ENCODE peak calls at places on chromosomes 1 and 21, in four cellular contexts. One of them, this sample, is unnamed.

GRCh38 chr1:181043025-181043880 is 9.5 kb downstream of the MR1 start:
- DNase-seq in CD4-positive, CD25-positive, alpha-beta regulatory T cell: no peak
- DNase-seq in pancreas: no peak
- DNase-seq in aorta: no peak
- DNase-seq in this sample: no peak

GRCh38 chr1:221987860-221988520 is 246.1 kb upstream of the DUSP10 start:
- DNase-seq in CD4-positive, CD25-positive, alpha-beta regulatory T cell: no peak
- DNase-seq in aorta: no peak
- DNase-seq in pancreas: no peak
- DNase-seq in this sample: peak; percentile 11

GRCh38 chr1:39671433-39671792 is 494 bp downstream of the NT5C1A start:
- DNase-seq in aorta: peak; percentile 51
- DNase-seq in CD4-positive, CD25-positive, alpha-beta regulatory T cell: no peak
- DNase-seq in pancreas: peak; percentile 87
- DNase-seq in this sample: peak; percentile 65

GRCh38 chr1:160125761-160126160 is 10.2 kb downstream of the ATP1A2 start:
- DNase-seq in pancreas: no peak
- DNase-seq in CD4-positive, CD25-positive, alpha-beta regulatory T cell: no peak
- DNase-seq in aorta: no peak
- DNase-seq in this sample: no peak

GRCh38 chr1:157140068-157140588 is 1.9 kb upstream of the ETV3 start:
- DNase-seq in pancreas: no peak
- DNase-seq in aorta: no peak
- DNase-seq in CD4-positive, CD25-positive, alpha-beta regulatory T cell: no peak
- DNase-seq in this sample: no peak

GRCh38 chr1:109131800-109132199 is 17.9 kb downstream of the ELAPOR1 start:
- DNase-seq in CD4-positive, CD25-positive, alpha-beta regulatory T cell: no peak
- DNase-seq in pancreas: no peak
- DNase-seq in aorta: no peak
- DNase-seq in this sample: no peak

GRCh38 chr1:184270556-184270955 is 116.3 kb upstream of the C1orf21 start:
- DNase-seq in pancreas: no peak
- DNase-seq in aorta: no peak
- DNase-seq in CD4-positive, CD25-positive, alpha-beta regulatory T cell: no peak
- DNase-seq in this sample: no peak

GRCh38 chr1:21149862-21150432 is 26.8 kb downstream of the EIF4G3 start:
- DNase-seq in pancreas: no peak
- DNase-seq in aorta: no peak
- DNase-seq in CD4-positive, CD25-positive, alpha-beta regulatory T cell: no peak
- DNase-seq in this sample: no peak

GRCh38 chr1:21232044-21232443 is 55.3 kb upstream of the EIF4G3 start:
- DNase-seq in CD4-positive, CD25-positive, alpha-beta regulatory T cell: peak; percentile 28
- DNase-seq in pancreas: no peak
- DNase-seq in aorta: no peak
- DNase-seq in this sample: peak; percentile 25

GRCh38 chr1:205444931-205445652 is 10.8 kb downstream of the BLACAT1 start:
- DNase-seq in pancreas: no peak
- DNase-seq in aorta: peak; percentile 87
- DNase-seq in CD4-positive, CD25-positive, alpha-beta regulatory T cell: no peak
- DNase-seq in this sample: no peak

GRCh38 chr1:153977250-153978240 is at the start of gene JTB:
- DNase-seq in pancreas: peak; percentile 95
- DNase-seq in aorta: peak; percentile 94
- DNase-seq in CD4-positive, CD25-positive, alpha-beta regulatory T cell: peak; percentile 83
- DNase-seq in this sample: peak; percentile 89

GRCh38 chr1:67850611-67851075 is 17.4 kb upstream of the GNG12 start:
- DNase-seq in CD4-positive, CD25-positive, alpha-beta regulatory T cell: no peak
- DNase-seq in aorta: peak; percentile 90
- DNase-seq in pancreas: peak; percentile 91
- DNase-seq in this sample: peak; percentile 58

GRCh38 chr1:226424228-226425003 is 16.5 kb upstream of the PARP1 start:
- DNase-seq in CD4-positive, CD25-positive, alpha-beta regulatory T cell: no peak
- DNase-seq in pancreas: no peak
- DNase-seq in aorta: no peak
- DNase-seq in this sample: no peak

GRCh38 chr1:13714851-13715250 is 14.9 kb downstream of the PRDM2 start:
- DNase-seq in aorta: no peak
- DNase-seq in CD4-positive, CD25-positive, alpha-beta regulatory T cell: no peak
- DNase-seq in pancreas: no peak
- DNase-seq in this sample: no peak

GRCh38 chr1:235901461-235901860 is 34.8 kb upstream of the LYST start:
- DNase-seq in pancreas: no peak
- DNase-seq in aorta: no peak
- DNase-seq in CD4-positive, CD25-positive, alpha-beta regulatory T cell: no peak
- DNase-seq in this sample: no peak

GRCh38 chr1:36384542-36385409 is 948 bp downstream of the STK40 start:
- DNase-seq in CD4-positive, CD25-positive, alpha-beta regulatory T cell: peak; percentile 28
- DNase-seq in aorta: peak; percentile 77
- DNase-seq in pancreas: peak; percentile 96
- DNase-seq in this sample: peak; percentile 41

GRCh38 chr1:1621682-1622577 is 6.6 kb downstream of the MIB2 start:
- DNase-seq in CD4-positive, CD25-positive, alpha-beta regulatory T cell: peak; percentile 0
- DNase-seq in pancreas: peak; percentile 78
- DNase-seq in aorta: peak; percentile 48
- DNase-seq in this sample: no peak

GRCh38 chr1:152869808-152870419 is 8.2 kb upstream of the SMCP start:
- DNase-seq in CD4-positive, CD25-positive, alpha-beta regulatory T cell: peak; percentile 19
- DNase-seq in pancreas: peak; percentile 65
- DNase-seq in aorta: peak; percentile 65
- DNase-seq in this sample: peak; percentile 69

GRCh38 chr21:37032877-37033471 is 26.5 kb downstream of the RIPPLY3 start:
- DNase-seq in aorta: no peak
- DNase-seq in pancreas: no peak
- DNase-seq in CD4-positive, CD25-positive, alpha-beta regulatory T cell: no peak
- DNase-seq in this sample: no peak

GRCh38 chr1:11525151-11525505 is 46.2 kb downstream of the DISP3 start:
- DNase-seq in CD4-positive, CD25-positive, alpha-beta regulatory T cell: no peak
- DNase-seq in pancreas: no peak
- DNase-seq in aorta: no peak
- DNase-seq in this sample: no peak

GRCh38 chr1:84686203-84686602 is 4.1 kb downstream of the SSX2IP start:
- DNase-seq in pancreas: no peak
- DNase-seq in aorta: no peak
- DNase-seq in CD4-positive, CD25-positive, alpha-beta regulatory T cell: no peak
- DNase-seq in this sample: no peak

GRCh38 chr1:7432102-7432895 is 338.8 kb upstream of the VAMP3 start:
- DNase-seq in aorta: peak; percentile 10
- DNase-seq in CD4-positive, CD25-positive, alpha-beta regulatory T cell: no peak
- DNase-seq in pancreas: peak; percentile 35
- DNase-seq in this sample: no peak

GRCh38 chr1:45516465-45516864 is 5.2 kb downstream of the PRDX1 start:
- DNase-seq in pancreas: no peak
- DNase-seq in CD4-positive, CD25-positive, alpha-beta regulatory T cell: no peak
- DNase-seq in aorta: no peak
- DNase-seq in this sample: no peak

GRCh38 chr1:51299185-51299584 is 31.2 kb downstream of the TTC39A start:
- DNase-seq in aorta: no peak
- DNase-seq in pancreas: no peak
- DNase-seq in CD4-positive, CD25-positive, alpha-beta regulatory T cell: no peak
- DNase-seq in this sample: no peak

GRCh38 chr21:34073749-34074282 is 438 bp downstream of the MRPS6 start:
- DNase-seq in aorta: peak; percentile 62
- DNase-seq in CD4-positive, CD25-positive, alpha-beta regulatory T cell: peak; percentile 45
- DNase-seq in pancreas: peak; percentile 79
- DNase-seq in this sample: peak; percentile 40

GRCh38 chr21:33362044-33362555 is 37.3 kb downstream of the IFNAR1 start:
- DNase-seq in aorta: no peak
- DNase-seq in pancreas: no peak
- DNase-seq in CD4-positive, CD25-positive, alpha-beta regulatory T cell: peak; percentile 67
- DNase-seq in this sample: no peak

GRCh38 chr1:154148787-154149186 is 6.1 kb downstream of the NUP210L start:
- DNase-seq in CD4-positive, CD25-positive, alpha-beta regulatory T cell: no peak
- DNase-seq in aorta: no peak
- DNase-seq in pancreas: no peak
- DNase-seq in this sample: no peak

GRCh38 chr1:200917291-200917817 is 22.7 kb downstream of the INAVA start:
- DNase-seq in aorta: no peak
- DNase-seq in pancreas: no peak
- DNase-seq in CD4-positive, CD25-positive, alpha-beta regulatory T cell: no peak
- DNase-seq in this sample: peak; percentile 43

GRCh38 chr1:89547563-89548485 is 23.2 kb downstream of the LRRC8B start:
- DNase-seq in CD4-positive, CD25-positive, alpha-beta regulatory T cell: no peak
- DNase-seq in aorta: no peak
- DNase-seq in pancreas: no peak
- DNase-seq in this sample: peak; percentile 7

GRCh38 chr1:209805875-209806760 is at the start of gene IRF6:
- DNase-seq in aorta: peak; percentile 89
- DNase-seq in pancreas: peak; percentile 98
- DNase-seq in CD4-positive, CD25-positive, alpha-beta regulatory T cell: peak; percentile 79
- DNase-seq in this sample: no peak

GRCh38 chr1:25520446-25521061 is 22.9 kb upstream of the LDLRAP1 start:
- DNase-seq in aorta: peak; percentile 73
- DNase-seq in pancreas: no peak
- DNase-seq in CD4-positive, CD25-positive, alpha-beta regulatory T cell: peak; percentile 50
- DNase-seq in this sample: peak; percentile 46

GRCh38 chr1:83704350-83704749 is 294.6 kb downstream of the TTLL7 start:
- DNase-seq in aorta: no peak
- DNase-seq in pancreas: no peak
- DNase-seq in CD4-positive, CD25-positive, alpha-beta regulatory T cell: no peak
- DNase-seq in this sample: no peak

GRCh38 chr1:52158218-52158617 is 16.3 kb downstream of the ZFYVE9 start:
- DNase-seq in pancreas: no peak
- DNase-seq in aorta: no peak
- DNase-seq in CD4-positive, CD25-positive, alpha-beta regulatory T cell: no peak
- DNase-seq in this sample: no peak

GRCh38 chr21:45016491-45017375 is 57.6 kb upstream of the ADARB1 start:
- DNase-seq in aorta: peak; percentile 41
- DNase-seq in CD4-positive, CD25-positive, alpha-beta regulatory T cell: no peak
- DNase-seq in pancreas: peak; percentile 36
- DNase-seq in this sample: no peak

GRCh38 chr1:228809621-228810313 is 74.5 kb downstream of the RHOU start:
- DNase-seq in CD4-positive, CD25-positive, alpha-beta regulatory T cell: no peak
- DNase-seq in aorta: no peak
- DNase-seq in pancreas: no peak
- DNase-seq in this sample: no peak

GRCh38 chr1:91015794-91016550 is 5.9 kb downstream of the ZNF644 start:
- DNase-seq in aorta: no peak
- DNase-seq in CD4-positive, CD25-positive, alpha-beta regulatory T cell: no peak
- DNase-seq in pancreas: no peak
- DNase-seq in this sample: no peak

GRCh38 chr1:239778221-239778813 is 313.4 kb upstream of the FMN2 start:
- DNase-seq in aorta: no peak
- DNase-seq in CD4-positive, CD25-positive, alpha-beta regulatory T cell: no peak
- DNase-seq in pancreas: no peak
- DNase-seq in this sample: no peak

GRCh38 chr1:173302366-173302765 is 95.2 kb upstream of the TNFSF4 start:
- DNase-seq in CD4-positive, CD25-positive, alpha-beta regulatory T cell: no peak
- DNase-seq in pancreas: no peak
- DNase-seq in aorta: no peak
- DNase-seq in this sample: no peak

GRCh38 chr1:33738536-33738935 is 125.3 kb upstream of the HMGB4 start:
- DNase-seq in CD4-positive, CD25-positive, alpha-beta regulatory T cell: no peak
- DNase-seq in pancreas: no peak
- DNase-seq in aorta: no peak
- DNase-seq in this sample: no peak

GRCh38 chr1:33741749-33742148 is 122.1 kb upstream of the HMGB4 start:
- DNase-seq in aorta: no peak
- DNase-seq in CD4-positive, CD25-positive, alpha-beta regulatory T cell: no peak
- DNase-seq in pancreas: no peak
- DNase-seq in this sample: no peak

GRCh38 chr1:33738976-33739375 is 124.9 kb upstream of the HMGB4 start:
- DNase-seq in CD4-positive, CD25-positive, alpha-beta regulatory T cell: no peak
- DNase-seq in pancreas: no peak
- DNase-seq in aorta: no peak
- DNase-seq in this sample: no peak

GRCh38 chr1:33742663-33743062 is 121.2 kb upstream of the HMGB4 start:
- DNase-seq in CD4-positive, CD25-positive, alpha-beta regulatory T cell: no peak
- DNase-seq in pancreas: no peak
- DNase-seq in aorta: no peak
- DNase-seq in this sample: no peak

DNA sequence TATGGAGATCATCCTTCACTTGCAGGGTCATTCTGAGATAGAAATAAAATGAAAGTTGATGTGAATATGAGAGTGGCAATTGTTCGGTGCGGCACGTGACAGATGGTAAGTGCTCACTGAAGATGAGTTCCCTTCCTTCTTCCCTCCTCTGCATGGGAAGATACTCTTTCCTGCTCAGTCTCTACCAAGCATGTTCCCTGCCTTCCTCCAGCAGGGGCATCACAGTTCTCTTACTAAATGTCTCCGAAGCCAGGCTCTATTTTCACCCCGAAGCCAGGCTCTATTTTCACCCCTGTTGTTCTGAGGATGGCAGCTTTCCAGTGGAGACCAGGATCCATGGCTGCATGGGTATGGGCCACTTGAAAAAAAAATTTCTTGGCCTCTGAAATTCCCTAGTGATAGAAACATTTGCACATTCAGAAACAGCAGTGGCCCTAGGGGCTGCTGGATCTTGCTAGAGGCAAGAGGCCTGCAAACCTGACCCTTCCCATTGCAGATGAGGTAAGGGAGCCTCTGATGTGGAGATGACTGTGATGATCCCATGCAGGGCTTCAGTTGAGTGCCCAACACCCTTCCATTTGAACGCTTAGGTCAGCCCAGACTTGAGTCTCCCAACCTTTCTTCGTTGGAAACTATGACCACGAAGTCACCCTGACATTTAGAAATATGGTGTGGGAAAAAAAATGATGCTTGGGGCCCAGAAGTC is 123.7 kb upstream of the HMGB4 start:
- DNase-seq in aorta: no peak
- DNase-seq in CD4-positive, CD25-positive, alpha-beta regulatory T cell: no peak
- DNase-seq in pancreas: no peak
- DNase-seq in this sample: no peak
- H3K27me3 ChIP-seq in aorta: no peaks in the 10 kb centered on the region
- H3K27me3 ChIP-seq in CD4-positive, CD25-positive, alpha-beta regulatory T cell: no peaks in the 10 kb centered on the region
- H3K27me3 ChIP-seq in pancreas: no peaks in the 10 kb centered on the region
- H3K27me3 ChIP-seq in this sample: no peaks in the 10 kb centered on the region

GRCh38 chr1:3141836-3142235 is 72.8 kb downstream of the PRDM16 start:
- DNase-seq in aorta: no peak
- DNase-seq in CD4-positive, CD25-positive, alpha-beta regulatory T cell: no peak
- DNase-seq in pancreas: no peak
- DNase-seq in this sample: no peak
- H3K27me3 ChIP-seq in aorta: no peaks in the 10 kb centered on the region
- H3K27me3 ChIP-seq in CD4-positive, CD25-positive, alpha-beta regulatory T cell: no peaks in the 10 kb centered on the region
- H3K27me3 ChIP-seq in pancreas: no peaks in the 10 kb centered on the region
- H3K27me3 ChIP-seq in this sample: peaks cover 25% of the 10 kb centered on the region

GRCh38 chr1:63319069-63320023 is 3.0 kb upstream of the FOXD3 start:
- DNase-seq in pancreas: peak; percentile 50
- DNase-seq in CD4-positive, CD25-positive, alpha-beta regulatory T cell: no peak
- DNase-seq in aorta: no peak
- DNase-seq in this sample: no peak
- H3K27me3 ChIP-seq in pancreas: peaks cover 65% of the 10 kb centered on the region
- H3K27me3 ChIP-seq in CD4-positive, CD25-positive, alpha-beta regulatory T cell: peaks cover 37% of the 10 kb centered on the region
- H3K27me3 ChIP-seq in aorta: no peaks in the 10 kb centered on the region
- H3K27me3 ChIP-seq in this sample: peaks cover 90% of the 10 kb centered on the region

DNA sequence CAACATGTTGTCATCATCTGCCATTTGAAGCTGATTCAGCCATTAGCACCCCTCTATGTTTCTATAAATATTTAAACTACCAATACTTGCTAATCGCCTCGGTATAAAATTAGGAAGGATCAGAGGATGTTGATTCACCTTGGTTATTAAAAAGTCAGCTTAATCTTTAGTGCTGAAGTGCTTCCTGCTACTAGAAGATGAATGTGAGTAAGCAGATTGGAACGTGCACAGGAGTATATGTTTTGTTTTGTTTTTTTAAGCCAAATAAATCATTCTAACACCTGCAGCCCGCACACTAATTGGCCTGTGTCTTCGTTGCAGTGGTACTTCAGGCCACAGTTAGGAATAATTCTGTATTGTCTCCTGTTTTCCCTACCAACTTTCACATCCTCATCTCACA is 485.7 kb downstream of the AJAP1 start:
- DNase-seq in pancreas: no peak
- DNase-seq in aorta: no peak
- DNase-seq in CD4-positive, CD25-positive, alpha-beta regulatory T cell: no peak
- DNase-seq in this sample: no peak
- H3K27me3 ChIP-seq in pancreas: no peaks in the 10 kb centered on the region
- H3K27me3 ChIP-seq in aorta: no peaks in the 10 kb centered on the region
- H3K27me3 ChIP-seq in CD4-positive, CD25-positive, alpha-beta regulatory T cell: no peaks in the 10 kb centered on the region
- H3K27me3 ChIP-seq in this sample: no peaks in the 10 kb centered on the region